ENCODE peak calls at places on chromosomes 16 and 17, in five cellular contexts. U is HTR-8/SVneo; A is stimulated activated CD8-positive, alpha-beta memory T cell treated with anti-CD3 and anti-CD28 coated beads, Interleukin-4, amount 100 ng/mL, for 1 hour; E is NCI-H2029; K is GM12891. H is an unnamed sample.

GRCh38 chr16:87338155-87338765 is 21.1 kb upstream of the C16orf95 start:
- DNase-seq in E (no peak), K (no peak), U (no peak), A (no peak), H (no peak)

GRCh38 chr17:29722411-29723198 is 99.9 kb upstream of the CORO6 start:
- DNase-seq in E (no peak), U (no peak), K (no peak), A (no peak), H (no peak)

GRCh38 chr16:48321307-48322036 is 63.7 kb downstream of the SIAH1 start:
- DNase-seq in K (no peak), E (no peak), A (no peak), U (no peak), H (no peak)

GRCh38 chr17:14886200-14886739 is 378.9 kb downstream of the PMP22 start:
- DNase-seq in K (no peak), A (no peak), E (no peak), U (peak), H (no peak)

GRCh38 chr17:2701996-2702741 is 9.4 kb downstream of the CLUH start:
- DNase-seq in K (no peak), A (no peak), U (no peak), E (no peak), H (no peak)

GRCh38 chr16:67910162-67910561 is 17.1 kb downstream of the PSKH1 start:
- DNase-seq in K (no peak), A (no peak), E (no peak), U (peak), H (no peak)

GRCh38 chr16:68084504-68085258 is 489 bp upstream of the NFATC3 start:
- DNase-seq in U (no peak), K (peak), E (peak), A (peak), H (peak)

GRCh38 chr16:337437-337836 is 15.1 kb downstream of the AXIN1 start:
- DNase-seq in K (no peak), E (no peak), A (no peak), U (no peak), H (no peak)

GRCh38 chr17:54678158-54678557 is 222.5 kb upstream of the TOM1L1 start:
- DNase-seq in U (no peak), E (no peak), K (no peak), A (no peak), H (no peak)

GRCh38 chr16:11689031-11689840 is 21.0 kb downstream of the SNN start:
- DNase-seq in K (no peak), A (no peak), U (no peak), E (no peak), H (no peak)

GRCh38 chr16:15973460-15973859 is 24.0 kb downstream of the ABCC1 start:
- DNase-seq in A (no peak), K (no peak), E (no peak), U (no peak), H (no peak)

GRCh38 chr17:58325289-58325726 is 3.3 kb downstream of the TSPOAP1 start:
- DNase-seq in E (no peak), U (no peak), A (no peak), K (no peak), H (no peak)

GRCh38 chr17:76265624-76266243 is 586 bp downstream of the UBALD2 start:
- DNase-seq in A (no peak), E (peak), U (no peak), K (no peak), H (peak)

GRCh38 chr17:58643147-58643546 is 48.7 kb downstream of the TEX14 start:
- DNase-seq in K (no peak), U (peak), E (no peak), A (no peak), H (no peak)

GRCh38 chr17:4881761-4882555 is 17.4 kb upstream of the C17orf107 start:
- DNase-seq in U (peak), E (peak), A (peak), K (peak), H (peak)

GRCh38 chr17:30378797-30379302 is at the start of gene CPD:
- DNase-seq in K (peak), U (peak), A (peak), E (peak), H (peak)

GRCh38 chr17:67506966-67507365 is 129.9 kb downstream of the PITPNC1 start:
- DNase-seq in E (no peak), K (no peak), U (no peak), A (no peak), H (no peak)

GRCh38 chr17:46732133-46732532 is 86.4 kb downstream of the WNT3 start:
- DNase-seq in E (no peak), K (no peak), A (no peak), U (no peak), H (no peak)

GRCh38 chr16:11806721-11807120 is 9.7 kb upstream of the ZC3H7A start:
- DNase-seq in E (no peak), K (no peak), U (no peak), A (no peak), H (no peak)

GRCh38 chr17:2292100-2292499 is 11.5 kb downstream of the SMG6 start:
- DNase-seq in E (no peak), U (no peak), A (no peak), K (no peak), H (no peak)

GRCh38 chr17:48497103-48497502 is 33.7 kb downstream of the HOXB1 start:
- DNase-seq in K (no peak), A (no peak), E (peak), U (peak), H (no peak)

GRCh38 chr17:79952265-79952877 is 83.3 kb downstream of the TBC1D16 start:
- DNase-seq in E (no peak), K (no peak), U (no peak), A (no peak), H (no peak)

GRCh38 chr16:55905651-55906050 is 30.5 kb upstream of the CES5A start:
- DNase-seq in E (no peak), A (no peak), K (no peak), U (no peak), H (no peak)

GRCh38 chr16:11402051-11402744 is 56.9 kb downstream of the RMI2 start:
- DNase-seq in A (no peak), U (no peak), K (no peak), E (no peak), H (no peak)

H was measured in effector CD8-positive, alpha-beta T cell.